ENCODE peak calls at places on chromosomes 11 and 22, in five cellular contexts. E is EL; S is left ventricle myocardium superior; B is stimulated activated CD4-positive, alpha-beta T cell treated with anti-CD3 and anti-CD28 coated beads, Interleukin-15, amount 100 ng/mL, for 48 hours; Q is stimulated activated CD8-positive, alpha-beta memory T cell treated with anti-CD3 and anti-CD28 coated beads, Interleukin-15, amount 100 ng/mL, for 4 hours. Y is an unnamed sample.

GRCh38 chr11:62245271-62245753 is 3.3 kb downstream of the SCGB1D2 start:
- DNase-seq in B (no peak), E (peak), S (peak), Q (no peak), Y (no peak)

GRCh38 chr11:68872216-68873003 is 30.7 kb upstream of the CPT1A start:
- DNase-seq in S (no peak), E (peak), B (no peak), Q (no peak), Y (no peak)

GRCh38 chr11:94925422-94926270 is 47.7 kb downstream of the CWC15 start:
- DNase-seq in E (no peak), S (no peak), Q (no peak), B (no peak), Y (no peak)

GRCh38 chr11:72637198-72637597 is 37.0 kb downstream of the PDE2A start:
- DNase-seq in E (no peak), S (no peak), B (no peak), Q (no peak), Y (no peak)

GRCh38 chr11:14973621-14974020 is 1.5 kb upstream of the CALCA start:
- DNase-seq in S (no peak), Q (no peak), E (peak), B (peak), Y (no peak)

GRCh38 chr22:21624120-21624879 is 5.5 kb downstream of the YDJC start:
- DNase-seq in E (peak), B (peak), S (peak), Q (no peak), Y (no peak)

GRCh38 chr22:40641269-40641668 is 4.8 kb upstream of the MRTFA start:
- DNase-seq in Q (no peak), B (no peak), S (no peak), E (no peak), Y (no peak)

GRCh38 chr11:88169881-88170280 is 5.4 kb downstream of the RAB38 start:
- DNase-seq in E (no peak), B (no peak), S (no peak), Q (no peak), Y (no peak)

GRCh38 chr22:26852176-26852575 is 194.8 kb downstream of the MIAT start:
- DNase-seq in Q (no peak), S (no peak), E (no peak), B (no peak), Y (no peak)

GRCh38 chr11:19185036-19185435 is 16.7 kb downstream of the CSRP3 start:
- DNase-seq in Q (no peak), S (no peak), E (no peak), B (no peak), Y (no peak)

GRCh38 chr11:68503792-68504191 is 43.2 kb downstream of the PPP6R3 start:
- DNase-seq in Q (no peak), S (no peak), B (no peak), E (no peak), Y (no peak)

GRCh38 chr22:46538816-46539163 is 1.4 kb upstream of the CELSR1 start:
- DNase-seq in S (no peak), E (peak), B (peak), Q (no peak), Y (no peak)

GRCh38 chr22:42970029-42970428 is 44.9 kb downstream of the PACSIN2 start:
- DNase-seq in Q (no peak), E (no peak), S (no peak), B (no peak), Y (no peak)

GRCh38 chr11:62336949-62337681 is at the start of gene ASRGL1:
- DNase-seq in E (peak), B (peak), S (peak), Q (peak), Y (no peak)

GRCh38 chr11:130578738-130579368 is 130.4 kb downstream of the ADAMTS15 start:
- DNase-seq in B (no peak), S (no peak), Q (no peak), E (no peak), Y (no peak)

GRCh38 chr11:76167590-76167989 is 38.7 kb downstream of the WNT11 start:
- DNase-seq in E (no peak), Q (no peak), S (no peak), B (no peak), Y (no peak)

GRCh38 chr11:36292311-36292722 is 3.1 kb upstream of the COMMD9 start:
- DNase-seq in S (no peak), B (no peak), Q (no peak), E (peak), Y (no peak)

GRCh38 chr22:17130199-17130598 is 9.0 kb upstream of the TMEM121B start:
- DNase-seq in E (peak), B (no peak), Q (no peak), S (no peak), Y (no peak)

GRCh38 chr22:24437091-24437490 is 9.7 kb downstream of the ADORA2A start:
- DNase-seq in B (no peak), E (no peak), S (no peak), Q (no peak), Y (no peak)

GRCh38 chr22:42745118-42745517 is 24.4 kb upstream of the A4GALT start:
- DNase-seq in S (no peak), B (no peak), Q (no peak), E (peak), Y (no peak)

GRCh38 chr22:38272373-38273134 is at the start of gene TMEM184B:
- DNase-seq in B (peak), E (peak), S (peak), Q (peak), Y (peak)

GRCh38 chr11:763549-764321 is 13.6 kb downstream of the GATD1 start:
- DNase-seq in Q (no peak), S (no peak), E (no peak), B (no peak), Y (no peak)

GRCh38 chr11:121031167-121031566 is 7.3 kb downstream of the TBCEL start:
- DNase-seq in Q (no peak), B (no peak), E (no peak), S (no peak), Y (no peak)

GRCh38 chr11:119052163-119052814 is 4.7 kb downstream of the HYOU1 start:
- DNase-seq in Q (no peak), S (no peak), B (no peak), E (no peak), Y (no peak)